ENCODE peak calls at places on chromosomes 5 and 9, in four cellular contexts. F is mesenchymal stem cell, Y is IMR-90, E is H1. V is an unnamed sample.

GRCh38 chr5:168334161-168335094 is 43.0 kb downstream of the WWC1 start:
- DNase-seq in F (peak; percentile 17), Y (peak; percentile 89), E (peak; percentile 64), V (peak; percentile 97)

GRCh38 chr5:133794771-133795391 is 173.5 kb downstream of the C5orf15 start:
- DNase-seq in E (no peak), Y (no peak), F (no peak), V (peak; percentile 23)

GRCh38 chr5:164345853-164346252 is 840.4 kb downstream of the MAT2B start:
- DNase-seq in E (no peak), Y (no peak), F (no peak), V (no peak)

GRCh38 chr5:157855404-157855994 is 3.4 kb downstream of the CLINT1 start:
- DNase-seq in Y (peak; percentile 67), E (peak; percentile 63), F (peak; percentile 78), V (peak; percentile 73)

GRCh38 chr9:114682846-114683245 is 854 bp upstream of the TEX48 start:
- DNase-seq in E (no peak), Y (peak; percentile 21), F (no peak), V (no peak)

GRCh38 chr5:127320032-127320945 is 29.7 kb downstream of the MEGF10 start:
- DNase-seq in F (no peak), E (no peak), Y (no peak), V (no peak)

GRCh38 chr9:133945314-133945975 is 46.7 kb downstream of the VAV2 start:
- DNase-seq in Y (no peak), F (no peak), E (no peak), V (no peak)

GRCh38 chr5:174453690-174454089 is 270.7 kb upstream of the MSX2 start:
- DNase-seq in Y (no peak), F (no peak), E (no peak), V (no peak)

GRCh38 chr9:73609381-73609780 is 457.7 kb downstream of the ANXA1 start:
- DNase-seq in Y (no peak), F (no peak), E (no peak), V (no peak)

GRCh38 chr9:74413876-74414275 is 83.3 kb upstream of the RORB start:
- DNase-seq in Y (no peak), E (no peak), F (no peak), V (no peak)

GRCh38 chr9:131320031-131320685 is 30.6 kb downstream of the PLPP7 start:
- DNase-seq in Y (no peak), F (no peak), E (no peak), V (no peak)

GRCh38 chr5:173420108-173420507 is 91.9 kb upstream of the STC2 start:
- DNase-seq in E (no peak), F (no peak), Y (no peak), V (no peak)

GRCh38 chr5:149529463-149529862 is 21.8 kb downstream of the CSNK1A1 start:
- DNase-seq in E (no peak), Y (no peak), F (no peak), V (no peak)

GRCh38 chr5:102911973-102912372 is 156.9 kb downstream of the PAM start:
- DNase-seq in Y (peak; percentile 79), F (peak; percentile 39), E (no peak), V (no peak)

GRCh38 chr5:91129748-91130147 is 253.4 kb downstream of the ARRDC3 start:
- DNase-seq in E (no peak), F (no peak), Y (no peak), V (no peak)

GRCh38 chr5:170863646-170864045 is 1.8 kb downstream of the RANBP17 start:
- DNase-seq in F (peak; percentile 62), E (no peak), Y (peak; percentile 82), V (no peak)

GRCh38 chr5:96331681-96332361 is 101.2 kb downstream of the PCSK1 start:
- DNase-seq in E (no peak), F (no peak), Y (no peak), V (no peak)

GRCh38 chr5:103744159-103744558 is 181.6 kb upstream of the NUDT12 start:
- DNase-seq in E (no peak), Y (peak; percentile 46), F (no peak), V (no peak)

GRCh38 chr9:74653437-74654080 is 156.4 kb downstream of the RORB start:
- DNase-seq in Y (no peak), E (no peak), F (no peak), V (no peak)

GRCh38 chr9:82247318-82247717 is 258.7 kb downstream of the SPATA31D1 start:
- DNase-seq in F (no peak), E (no peak), Y (no peak), V (peak; percentile 25)

GRCh38 chr5:158301186-158301585 is 442.2 kb upstream of the CLINT1 start:
- DNase-seq in Y (no peak), E (no peak), F (no peak), V (no peak)

GRCh38 chr9:86407022-86407421 is 52.8 kb upstream of the TUT7 start:
- DNase-seq in E (no peak), Y (peak; percentile 75), F (peak; percentile 58), V (peak; percentile 42)

GRCh38 chr5:27172708-27173107 is 134.3 kb upstream of the CDH9 start:
- DNase-seq in F (no peak), E (no peak), Y (no peak), V (no peak)

GRCh38 chr9:35903049-35903448 is 3.0 kb upstream of the HRCT1 start:
- DNase-seq in Y (peak; percentile 65), E (no peak), F (peak; percentile 56), V (no peak)

GRCh38 chr5:657570-657969 is 35.6 kb downstream of the TPPP start:
- DNase-seq in Y (peak; percentile 93), F (peak; percentile 93), E (no peak), V (no peak)

GRCh38 chr5:133827001-133827400 is 141.4 kb downstream of the C5orf15 start:
- DNase-seq in E (no peak), F (no peak), Y (no peak), V (no peak)

GRCh38 chr5:139651502-139651862 is 3.3 kb downstream of the CXXC5 start:
- DNase-seq in F (peak; percentile 70), Y (no peak), E (no peak), V (no peak)

GRCh38 chr9:13917534-13917933 is 396.4 kb downstream of the NFIB start:
- DNase-seq in Y (no peak), F (no peak), E (no peak), V (no peak)

GRCh38 chr9:33813712-33814641 is 3.0 kb upstream of the UBE2R2 start:
- DNase-seq in E (no peak), Y (peak; percentile 90), F (peak; percentile 89), V (no peak)

GRCh38 chr9:133115604-133116345 is 5.3 kb downstream of the RALGDS start:
- DNase-seq in Y (peak; percentile 63), E (no peak), F (peak; percentile 62), V (no peak)

GRCh38 chr5:73499756-73500155 is 1.5 kb downstream of the BTF3 start:
- DNase-seq in F (no peak), E (no peak), Y (no peak), V (no peak)

GRCh38 chr9:101814064-101814463 is 75.6 kb upstream of the GRIN3A start:
- DNase-seq in Y (no peak), F (no peak), E (no peak), V (no peak)

GRCh38 chr9:18893491-18893890 is 139.5 kb downstream of the SAXO1 start:
- DNase-seq in Y (peak; percentile 6), F (no peak), E (no peak), V (no peak)

GRCh38 chr9:81729141-81729540 is 39.8 kb upstream of the TLE1 start:
- DNase-seq in Y (no peak), E (no peak), F (no peak), V (no peak)

GRCh38 chr5:172140120-172140519 is 47.9 kb downstream of the STK10 start:
- DNase-seq in F (no peak), E (no peak), Y (no peak), V (no peak)

GRCh38 chr5:172641359-172642045 is 439 bp downstream of the NEURL1B start:
- DNase-seq in F (peak; percentile 28), E (peak; percentile 82), Y (no peak), V (no peak)

GRCh38 chr5:81694726-81695125 is 56.2 kb downstream of the SSBP2 start:
- DNase-seq in E (no peak), F (no peak), Y (no peak), V (no peak)

DNA sequence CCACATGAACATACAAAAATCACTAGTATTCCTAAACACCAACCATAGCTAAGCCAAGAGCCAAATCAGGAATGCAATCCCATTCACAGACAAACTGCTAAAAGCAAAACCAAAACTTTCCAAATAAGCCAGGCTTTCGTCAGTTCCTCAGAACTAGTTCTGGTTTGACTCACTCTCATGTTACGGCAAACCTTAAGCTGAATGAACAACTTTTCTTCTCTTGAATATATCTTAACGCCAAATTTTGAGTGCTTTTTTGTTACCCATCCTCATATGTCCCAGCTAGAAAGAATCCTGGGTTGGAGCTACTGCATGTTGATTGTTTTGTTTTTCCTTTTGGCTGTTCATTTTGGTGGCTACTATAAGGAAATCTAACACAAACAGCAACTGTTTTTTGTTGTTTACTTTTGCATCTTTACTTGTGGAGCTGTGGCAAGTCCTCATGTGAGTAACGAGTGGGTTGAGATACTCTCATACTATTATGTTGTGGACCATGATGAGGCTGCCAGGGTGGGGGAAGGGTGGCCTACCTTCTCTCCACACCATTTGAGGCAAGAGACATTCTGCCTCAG is at the start of gene PDCD1LG2:
- DNase-seq in E (no peak), F (peak; percentile 89), Y (peak; percentile 84), V (no peak)
- H3K23ac ChIP-seq in E (no peak within 1 kb of the TSS), F (no peak within 1 kb of the TSS), Y (peak within 1 kb of the TSS; percentile 99), V (no peak within 1 kb of the TSS)

GRCh38 chr9:31321686-31322085 is 1062.8 kb upstream of the ACO1 start:
- DNase-seq in E (no peak), F (no peak), Y (no peak), V (no peak)
- H3K23ac ChIP-seq in E (no peak overlapping the region), F (no peak overlapping the region), Y (no peak overlapping the region), V (no peak overlapping the region)

DNA sequence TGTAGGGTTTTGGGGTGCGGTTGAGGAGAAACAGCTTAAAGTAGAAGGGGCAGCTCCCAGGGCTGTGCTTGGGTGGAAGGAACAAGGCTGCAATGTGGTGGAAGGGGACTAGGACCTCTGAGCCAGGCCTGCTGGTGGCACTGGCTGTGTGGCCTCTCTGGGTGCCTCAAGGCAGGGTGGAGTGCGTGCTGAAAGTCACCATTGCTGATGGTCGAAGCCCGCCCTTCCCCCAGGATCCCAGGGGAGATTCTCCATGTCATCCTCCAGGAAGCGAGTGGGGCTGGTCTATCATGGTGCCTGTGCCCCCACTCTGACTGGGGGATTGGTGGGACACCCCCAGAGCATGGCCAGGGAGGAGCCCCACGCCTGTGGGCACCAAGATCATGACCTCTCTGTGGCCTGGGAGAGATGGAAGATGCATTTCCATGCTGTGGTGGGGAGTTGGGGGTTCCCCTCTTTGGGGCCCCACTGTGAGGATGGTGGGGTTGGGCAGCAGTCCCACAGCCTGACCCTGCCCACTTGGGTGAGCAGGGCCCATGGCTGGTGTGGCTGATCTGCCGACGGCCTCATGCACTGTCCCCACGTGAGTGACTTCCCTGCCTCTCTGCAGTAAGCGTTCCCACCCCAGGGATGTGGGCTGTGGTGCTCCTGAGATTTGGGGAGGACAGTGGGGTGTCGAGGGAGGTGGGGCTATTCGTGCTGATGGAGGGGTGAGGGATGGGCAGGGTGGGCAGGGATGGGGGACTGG is 25.8 kb downstream of the WNK2 start:
- DNase-seq in Y (no peak), F (no peak), E (no peak), V (no peak)
- H3K23ac ChIP-seq in Y (no peak overlapping the region), F (no peak overlapping the region), E (no peak overlapping the region), V (no peak overlapping the region)

DNA sequence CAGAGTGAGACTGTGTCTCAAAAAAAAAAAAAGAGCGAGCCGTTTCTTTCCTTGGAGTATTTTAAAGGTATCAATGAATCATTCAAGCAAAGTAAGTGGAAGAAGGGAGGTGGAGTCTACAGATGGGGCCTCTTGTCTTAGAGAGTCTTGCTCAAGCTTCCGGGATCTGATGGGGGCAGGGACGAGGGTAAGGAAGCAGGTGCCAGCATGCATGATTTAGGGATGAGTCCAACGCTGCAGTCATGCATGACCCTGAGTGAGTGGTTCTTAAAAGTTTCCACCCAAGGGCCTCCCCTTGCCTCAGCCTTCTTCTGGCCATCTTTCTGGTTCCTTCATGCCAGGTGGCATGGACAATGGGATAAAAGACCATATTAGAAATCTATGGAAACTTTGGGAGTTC is 79.6 kb downstream of the MYO10 start:
- DNase-seq in F (peak; percentile 66), Y (peak; percentile 78), E (no peak), V (no peak)
- H3K23ac ChIP-seq in F (no peak overlapping the region), Y (no peak overlapping the region), E (no peak overlapping the region), V (no peak overlapping the region)